ENCODE peak calls at places on chromosomes 1 and 21, in nine cellular contexts. One of them, this sample, is unnamed.
A peak's percentile ranks its signal among the peaks of the same experiment; 100 is the strongest.

GRCh38 chr1:198444792-198445191 is 95.7 kb downstream of the ATP6V1G3 start:
- DNase-seq in H1: no peak
- DNase-seq in esophagus muscularis mucosa: no peak
- DNase-seq in GM23338: no peak
- DNase-seq in left cardiac atrium: no peak
- DNase-seq in GM13977: no peak
- DNase-seq in HT1080: no peak
- DNase-seq in T-helper 22 cell: no peak
- DNase-seq in ACHN: no peak
- DNase-seq in this sample: no peak

GRCh38 chr1:12296623-12297022 is 66.8 kb downstream of the VPS13D start:
- DNase-seq in H1: no peak
- DNase-seq in esophagus muscularis mucosa: no peak
- DNase-seq in GM23338: no peak
- DNase-seq in left cardiac atrium: no peak
- DNase-seq in GM13977: peak; percentile 52
- DNase-seq in HT1080: peak; percentile 77
- DNase-seq in T-helper 22 cell: no peak
- DNase-seq in ACHN: no peak
- DNase-seq in this sample: no peak

GRCh38 chr1:12275370-12275769 is 45.5 kb downstream of the VPS13D start:
- DNase-seq in H1: peak; percentile 5
- DNase-seq in esophagus muscularis mucosa: no peak
- DNase-seq in GM23338: peak; percentile 74
- DNase-seq in left cardiac atrium: no peak
- DNase-seq in GM13977: peak; percentile 18
- DNase-seq in HT1080: peak; percentile 39
- DNase-seq in T-helper 22 cell: no peak
- DNase-seq in ACHN: peak; percentile 16
- DNase-seq in this sample: no peak

GRCh38 chr1:112393634-112393976 is 2.4 kb upstream of the CTTNBP2NL start:
- DNase-seq in H1: no peak
- DNase-seq in esophagus muscularis mucosa: no peak
- DNase-seq in GM23338: no peak
- DNase-seq in left cardiac atrium: peak; percentile 54
- DNase-seq in GM13977: no peak
- DNase-seq in HT1080: peak; percentile 52
- DNase-seq in T-helper 22 cell: no peak
- DNase-seq in ACHN: peak; percentile 32
- DNase-seq in this sample: no peak

GRCh38 chr1:6580588-6581270 is 935 bp downstream of the ZBTB48 start:
- DNase-seq in H1: no peak
- DNase-seq in esophagus muscularis mucosa: no peak
- DNase-seq in GM23338: peak; percentile 54
- DNase-seq in left cardiac atrium: no peak
- DNase-seq in GM13977: no peak
- DNase-seq in HT1080: no peak
- DNase-seq in T-helper 22 cell: no peak
- DNase-seq in ACHN: no peak
- DNase-seq in this sample: no peak

GRCh38 chr1:160009088-160009487 is 22.7 kb downstream of the PIGM start:
- DNase-seq in H1: no peak
- DNase-seq in esophagus muscularis mucosa: no peak
- DNase-seq in GM23338: no peak
- DNase-seq in left cardiac atrium: no peak
- DNase-seq in GM13977: no peak
- DNase-seq in HT1080: no peak
- DNase-seq in T-helper 22 cell: no peak
- DNase-seq in ACHN: no peak
- DNase-seq in this sample: no peak

GRCh38 chr1:200081151-200081981 is 53.9 kb downstream of the NR5A2 start:
- DNase-seq in H1: no peak
- DNase-seq in esophagus muscularis mucosa: no peak
- DNase-seq in GM23338: peak; percentile 74
- DNase-seq in left cardiac atrium: no peak
- DNase-seq in GM13977: no peak
- DNase-seq in HT1080: no peak
- DNase-seq in T-helper 22 cell: no peak
- DNase-seq in ACHN: no peak
- DNase-seq in this sample: peak; percentile 40

GRCh38 chr21:42010507-42011493 is 640 bp upstream of the ZBTB21 start:
- DNase-seq in H1: no peak
- DNase-seq in esophagus muscularis mucosa: peak; percentile 89
- DNase-seq in GM23338: peak; percentile 55
- DNase-seq in left cardiac atrium: no peak
- DNase-seq in GM13977: peak; percentile 60
- DNase-seq in HT1080: peak; percentile 32
- DNase-seq in T-helper 22 cell: no peak
- DNase-seq in ACHN: peak; percentile 33
- DNase-seq in this sample: no peak

GRCh38 chr1:14726606-14727005 is 128.1 kb downstream of the KAZN start:
- DNase-seq in H1: no peak
- DNase-seq in esophagus muscularis mucosa: no peak
- DNase-seq in GM23338: no peak
- DNase-seq in left cardiac atrium: no peak
- DNase-seq in GM13977: no peak
- DNase-seq in HT1080: no peak
- DNase-seq in T-helper 22 cell: no peak
- DNase-seq in ACHN: no peak
- DNase-seq in this sample: no peak

GRCh38 chr1:174352117-174352516 is 95.6 kb upstream of the GPR52 start:
- DNase-seq in H1: no peak
- DNase-seq in esophagus muscularis mucosa: no peak
- DNase-seq in GM23338: no peak
- DNase-seq in left cardiac atrium: no peak
- DNase-seq in GM13977: no peak
- DNase-seq in HT1080: no peak
- DNase-seq in T-helper 22 cell: no peak
- DNase-seq in ACHN: peak; percentile 12
- DNase-seq in this sample: no peak

GRCh38 chr1:58618303-58618702 is 41.3 kb upstream of the TACSTD2 start:
- DNase-seq in H1: no peak
- DNase-seq in esophagus muscularis mucosa: no peak
- DNase-seq in GM23338: no peak
- DNase-seq in left cardiac atrium: peak; percentile 61
- DNase-seq in GM13977: no peak
- DNase-seq in HT1080: peak; percentile 96
- DNase-seq in T-helper 22 cell: no peak
- DNase-seq in ACHN: peak; percentile 53
- DNase-seq in this sample: no peak

GRCh38 chr1:207020016-207020708 is 12.4 kb downstream of the C1orf116 start:
- DNase-seq in H1: no peak
- DNase-seq in esophagus muscularis mucosa: peak; percentile 89
- DNase-seq in GM23338: no peak
- DNase-seq in left cardiac atrium: no peak
- DNase-seq in GM13977: no peak
- DNase-seq in HT1080: no peak
- DNase-seq in T-helper 22 cell: no peak
- DNase-seq in ACHN: no peak
- DNase-seq in this sample: no peak

GRCh38 chr1:181501612-181502011 is 18.3 kb downstream of the CACNA1E start:
- DNase-seq in H1: no peak
- DNase-seq in esophagus muscularis mucosa: no peak
- DNase-seq in GM23338: peak; percentile 15
- DNase-seq in left cardiac atrium: no peak
- DNase-seq in GM13977: no peak
- DNase-seq in HT1080: no peak
- DNase-seq in T-helper 22 cell: no peak
- DNase-seq in ACHN: no peak
- DNase-seq in this sample: no peak

GRCh38 chr21:40546657-40547056 is 300.3 kb downstream of the DSCAM start:
- DNase-seq in H1: no peak
- DNase-seq in esophagus muscularis mucosa: no peak
- DNase-seq in GM23338: no peak
- DNase-seq in left cardiac atrium: no peak
- DNase-seq in GM13977: no peak
- DNase-seq in HT1080: no peak
- DNase-seq in T-helper 22 cell: no peak
- DNase-seq in ACHN: no peak
- DNase-seq in this sample: no peak

GRCh38 chr21:39660596-39660995 is 47.9 kb downstream of the B3GALT5 start:
- DNase-seq in H1: no peak
- DNase-seq in esophagus muscularis mucosa: no peak
- DNase-seq in GM23338: no peak
- DNase-seq in left cardiac atrium: peak; percentile 59
- DNase-seq in GM13977: no peak
- DNase-seq in HT1080: peak; percentile 81
- DNase-seq in T-helper 22 cell: no peak
- DNase-seq in ACHN: peak; percentile 76
- DNase-seq in this sample: no peak

GRCh38 chr1:228096416-228097332 is 6.5 kb downstream of the C1orf35 start:
- DNase-seq in H1: no peak
- DNase-seq in esophagus muscularis mucosa: no peak
- DNase-seq in GM23338: no peak
- DNase-seq in left cardiac atrium: no peak
- DNase-seq in GM13977: peak; percentile 9
- DNase-seq in HT1080: no peak
- DNase-seq in T-helper 22 cell: no peak
- DNase-seq in ACHN: no peak
- DNase-seq in this sample: no peak

GRCh38 chr1:84163123-84164038 is 19.3 kb downstream of the PRKACB start:
- DNase-seq in H1: no peak
- DNase-seq in esophagus muscularis mucosa: no peak
- DNase-seq in GM23338: no peak
- DNase-seq in left cardiac atrium: no peak
- DNase-seq in GM13977: no peak
- DNase-seq in HT1080: no peak
- DNase-seq in T-helper 22 cell: no peak
- DNase-seq in ACHN: no peak
- DNase-seq in this sample: no peak

GRCh38 chr1:56024155-56024554 is 555.2 kb downstream of the PLPP3 start:
- DNase-seq in H1: no peak
- DNase-seq in esophagus muscularis mucosa: no peak
- DNase-seq in GM23338: no peak
- DNase-seq in left cardiac atrium: no peak
- DNase-seq in GM13977: no peak
- DNase-seq in HT1080: no peak
- DNase-seq in T-helper 22 cell: no peak
- DNase-seq in ACHN: no peak
- DNase-seq in this sample: no peak

GRCh38 chr1:50424045-50424939 is 1.0 kb upstream of the DMRTA2 start:
- DNase-seq in H1: no peak
- DNase-seq in esophagus muscularis mucosa: peak; percentile 64
- DNase-seq in GM23338: peak; percentile 52
- DNase-seq in left cardiac atrium: no peak
- DNase-seq in GM13977: peak; percentile 77
- DNase-seq in HT1080: no peak
- DNase-seq in T-helper 22 cell: no peak
- DNase-seq in ACHN: no peak
- DNase-seq in this sample: no peak

GRCh38 chr1:1137256-1138045 is 21.6 kb upstream of the C1orf159 start:
- DNase-seq in H1: no peak
- DNase-seq in esophagus muscularis mucosa: no peak
- DNase-seq in GM23338: no peak
- DNase-seq in left cardiac atrium: no peak
- DNase-seq in GM13977: peak; percentile 94
- DNase-seq in HT1080: no peak
- DNase-seq in T-helper 22 cell: peak; percentile 69
- DNase-seq in ACHN: no peak
- DNase-seq in this sample: no peak

GRCh38 chr1:19273106-19273843 is 15.3 kb downstream of the AKR7A3 start:
- DNase-seq in H1: no peak
- DNase-seq in esophagus muscularis mucosa: no peak
- DNase-seq in GM23338: no peak
- DNase-seq in left cardiac atrium: no peak
- DNase-seq in GM13977: no peak
- DNase-seq in HT1080: no peak
- DNase-seq in T-helper 22 cell: no peak
- DNase-seq in ACHN: no peak
- DNase-seq in this sample: no peak

GRCh38 chr21:45306832-45307571 is 19.3 kb upstream of the POFUT2 start:
- DNase-seq in H1: no peak
- DNase-seq in esophagus muscularis mucosa: no peak
- DNase-seq in GM23338: no peak
- DNase-seq in left cardiac atrium: peak; percentile 90
- DNase-seq in GM13977: no peak
- DNase-seq in HT1080: no peak
- DNase-seq in T-helper 22 cell: no peak
- DNase-seq in ACHN: no peak
- DNase-seq in this sample: no peak

GRCh38 chr1:31201871-31202270 is 37.8 kb downstream of the NKAIN1 start:
- DNase-seq in H1: no peak
- DNase-seq in esophagus muscularis mucosa: no peak
- DNase-seq in GM23338: peak; percentile 33
- DNase-seq in left cardiac atrium: no peak
- DNase-seq in GM13977: no peak
- DNase-seq in HT1080: no peak
- DNase-seq in T-helper 22 cell: no peak
- DNase-seq in ACHN: no peak
- DNase-seq in this sample: no peak

GRCh38 chr1:46543382-46543760 is 8.1 kb downstream of the KNCN start:
- DNase-seq in H1: no peak
- DNase-seq in esophagus muscularis mucosa: no peak
- DNase-seq in GM23338: peak; percentile 46
- DNase-seq in left cardiac atrium: peak; percentile 7
- DNase-seq in GM13977: no peak
- DNase-seq in HT1080: no peak
- DNase-seq in T-helper 22 cell: no peak
- DNase-seq in ACHN: no peak
- DNase-seq in this sample: no peak

GRCh38 chr1:33383974-33384767 is 46.7 kb downstream of the PHC2 start:
- DNase-seq in H1: no peak
- DNase-seq in esophagus muscularis mucosa: no peak
- DNase-seq in GM23338: no peak
- DNase-seq in left cardiac atrium: no peak
- DNase-seq in GM13977: no peak
- DNase-seq in HT1080: peak; percentile 84
- DNase-seq in T-helper 22 cell: no peak
- DNase-seq in ACHN: no peak
- DNase-seq in this sample: no peak

GRCh38 chr1:40984066-40984465 is 4.6 kb downstream of the CTPS1 start:
- DNase-seq in H1: no peak
- DNase-seq in esophagus muscularis mucosa: no peak
- DNase-seq in GM23338: no peak
- DNase-seq in left cardiac atrium: no peak
- DNase-seq in GM13977: no peak
- DNase-seq in HT1080: no peak
- DNase-seq in T-helper 22 cell: no peak
- DNase-seq in ACHN: no peak
- DNase-seq in this sample: no peak

GRCh38 chr1:94934551-94934950 is 7.6 kb upstream of the CNN3 start:
- DNase-seq in H1: no peak
- DNase-seq in esophagus muscularis mucosa: no peak
- DNase-seq in GM23338: no peak
- DNase-seq in left cardiac atrium: no peak
- DNase-seq in GM13977: no peak
- DNase-seq in HT1080: no peak
- DNase-seq in T-helper 22 cell: no peak
- DNase-seq in ACHN: no peak
- DNase-seq in this sample: no peak